ENCODE peak calls at places on chromosomes 7 and 10, in nine cellular contexts. One of them, this sample, is unnamed.

GRCh38 chr7:155395176-155395797 is 62.6 kb upstream of the EN2 start:
- DNase-seq in Peyer's patch: no peak
- DNase-seq in ovary: no peak
- DNase-seq in NB4: no peak
- DNase-seq in A549: no peak
- DNase-seq in K562: no peak
- DNase-seq in heart left ventricle: no peak
- DNase-seq in suprapubic skin: no peak
- DNase-seq in uterus: no peak
- DNase-seq in this sample: no peak

GRCh38 chr7:20152057-20152456 is 65.1 kb downstream of the MACC1 start:
- DNase-seq in uterus: no peak
- DNase-seq in Peyer's patch: no peak
- DNase-seq in heart left ventricle: no peak
- DNase-seq in suprapubic skin: no peak
- DNase-seq in A549: no peak
- DNase-seq in NB4: no peak
- DNase-seq in K562: no peak
- DNase-seq in ovary: no peak
- DNase-seq in this sample: no peak

GRCh38 chr10:120455004-120455403 is 2.0 kb upstream of the PLPP4 start:
- DNase-seq in NB4: no peak
- DNase-seq in suprapubic skin: no peak
- DNase-seq in Peyer's patch: no peak
- DNase-seq in ovary: no peak
- DNase-seq in heart left ventricle: no peak
- DNase-seq in K562: no peak
- DNase-seq in uterus: no peak
- DNase-seq in A549: no peak
- DNase-seq in this sample: no peak

GRCh38 chr7:96931891-96932290 is 73.5 kb upstream of the DLX6 start:
- DNase-seq in A549: no peak
- DNase-seq in K562: no peak
- DNase-seq in uterus: no peak
- DNase-seq in suprapubic skin: no peak
- DNase-seq in ovary: no peak
- DNase-seq in NB4: no peak
- DNase-seq in Peyer's patch: no peak
- DNase-seq in heart left ventricle: no peak
- DNase-seq in this sample: no peak

GRCh38 chr10:2772135-2772534 is 295.2 kb upstream of the PFKP start:
- DNase-seq in uterus: no peak
- DNase-seq in ovary: no peak
- DNase-seq in NB4: no peak
- DNase-seq in A549: no peak
- DNase-seq in suprapubic skin: no peak
- DNase-seq in heart left ventricle: no peak
- DNase-seq in K562: no peak
- DNase-seq in Peyer's patch: no peak
- DNase-seq in this sample: no peak

GRCh38 chr7:157077986-157078644 is 60.6 kb upstream of the UBE3C start:
- DNase-seq in uterus: no peak
- DNase-seq in ovary: no peak
- DNase-seq in heart left ventricle: no peak
- DNase-seq in Peyer's patch: no peak
- DNase-seq in NB4: no peak
- DNase-seq in K562: no peak
- DNase-seq in suprapubic skin: peak
- DNase-seq in A549: no peak
- DNase-seq in this sample: no peak

GRCh38 chr7:118232837-118233236 is 8.3 kb downstream of the ANKRD7 start:
- DNase-seq in heart left ventricle: no peak
- DNase-seq in suprapubic skin: no peak
- DNase-seq in NB4: no peak
- DNase-seq in ovary: no peak
- DNase-seq in uterus: no peak
- DNase-seq in A549: no peak
- DNase-seq in Peyer's patch: no peak
- DNase-seq in K562: no peak
- DNase-seq in this sample: no peak

GRCh38 chr10:64867501-64867962 is 1346.3 kb downstream of the REEP3 start:
- DNase-seq in uterus: no peak
- DNase-seq in heart left ventricle: no peak
- DNase-seq in ovary: no peak
- DNase-seq in suprapubic skin: no peak
- DNase-seq in K562: peak
- DNase-seq in Peyer's patch: no peak
- DNase-seq in A549: no peak
- DNase-seq in NB4: no peak
- DNase-seq in this sample: no peak

GRCh38 chr10:44965651-44966097 is 6.1 kb downstream of the RASSF4 start:
- DNase-seq in suprapubic skin: no peak
- DNase-seq in Peyer's patch: no peak
- DNase-seq in heart left ventricle: peak
- DNase-seq in ovary: no peak
- DNase-seq in K562: no peak
- DNase-seq in uterus: no peak
- DNase-seq in NB4: no peak
- DNase-seq in A549: no peak
- DNase-seq in this sample: no peak

GRCh38 chr10:26437637-26438461 is at the start of gene APBB1IP:
- DNase-seq in Peyer's patch: peak
- DNase-seq in K562: no peak
- DNase-seq in heart left ventricle: peak
- DNase-seq in NB4: peak
- DNase-seq in A549: no peak
- DNase-seq in ovary: peak
- DNase-seq in uterus: no peak
- DNase-seq in suprapubic skin: peak
- DNase-seq in this sample: peak

GRCh38 chr10:28575852-28576251 is 42.9 kb downstream of the WAC start:
- DNase-seq in A549: no peak
- DNase-seq in K562: no peak
- DNase-seq in Peyer's patch: no peak
- DNase-seq in NB4: no peak
- DNase-seq in suprapubic skin: no peak
- DNase-seq in ovary: no peak
- DNase-seq in uterus: no peak
- DNase-seq in heart left ventricle: no peak
- DNase-seq in this sample: no peak

GRCh38 chr7:157703534-157704195 is 366.9 kb downstream of the DNAJB6 start:
- DNase-seq in NB4: no peak
- DNase-seq in heart left ventricle: peak
- DNase-seq in uterus: no peak
- DNase-seq in K562: no peak
- DNase-seq in Peyer's patch: no peak
- DNase-seq in ovary: no peak
- DNase-seq in A549: no peak
- DNase-seq in suprapubic skin: peak
- DNase-seq in this sample: peak

GRCh38 chr10:12617205-12618175 is 268.1 kb downstream of the CAMK1D start:
- DNase-seq in NB4: no peak
- DNase-seq in A549: no peak
- DNase-seq in uterus: no peak
- DNase-seq in heart left ventricle: no peak
- DNase-seq in K562: no peak
- DNase-seq in Peyer's patch: no peak
- DNase-seq in ovary: no peak
- DNase-seq in suprapubic skin: no peak
- DNase-seq in this sample: no peak

GRCh38 chr10:6114299-6114698 is 25.5 kb downstream of the RBM17 start:
- DNase-seq in suprapubic skin: no peak
- DNase-seq in heart left ventricle: no peak
- DNase-seq in Peyer's patch: no peak
- DNase-seq in A549: no peak
- DNase-seq in K562: no peak
- DNase-seq in NB4: no peak
- DNase-seq in ovary: no peak
- DNase-seq in uterus: no peak
- DNase-seq in this sample: no peak

GRCh38 chr7:112874909-112875308 is 84.7 kb upstream of the TMEM168 start:
- DNase-seq in NB4: no peak
- DNase-seq in Peyer's patch: no peak
- DNase-seq in K562: no peak
- DNase-seq in heart left ventricle: no peak
- DNase-seq in ovary: no peak
- DNase-seq in A549: no peak
- DNase-seq in suprapubic skin: no peak
- DNase-seq in uterus: no peak
- DNase-seq in this sample: no peak

GRCh38 chr7:132783824-132784223 is 207.6 kb upstream of the PLXNA4 start:
- DNase-seq in K562: no peak
- DNase-seq in uterus: no peak
- DNase-seq in A549: peak
- DNase-seq in heart left ventricle: no peak
- DNase-seq in ovary: no peak
- DNase-seq in NB4: no peak
- DNase-seq in suprapubic skin: no peak
- DNase-seq in Peyer's patch: no peak
- DNase-seq in this sample: no peak

GRCh38 chr7:120733143-120733542 is 124.8 kb downstream of the TSPAN12 start:
- DNase-seq in A549: peak
- DNase-seq in suprapubic skin: no peak
- DNase-seq in NB4: no peak
- DNase-seq in heart left ventricle: no peak
- DNase-seq in K562: no peak
- DNase-seq in uterus: no peak
- DNase-seq in Peyer's patch: no peak
- DNase-seq in ovary: no peak
- DNase-seq in this sample: no peak

GRCh38 chr10:113322843-113323242 is 230.0 kb upstream of the HABP2 start:
- DNase-seq in ovary: no peak
- DNase-seq in A549: no peak
- DNase-seq in K562: no peak
- DNase-seq in suprapubic skin: no peak
- DNase-seq in uterus: no peak
- DNase-seq in heart left ventricle: peak
- DNase-seq in Peyer's patch: no peak
- DNase-seq in NB4: peak
- DNase-seq in this sample: no peak

GRCh38 chr7:7742223-7742622 is 23.8 kb upstream of the RPA3 start:
- DNase-seq in K562: no peak
- DNase-seq in heart left ventricle: no peak
- DNase-seq in NB4: no peak
- DNase-seq in ovary: no peak
- DNase-seq in uterus: no peak
- DNase-seq in suprapubic skin: no peak
- DNase-seq in A549: no peak
- DNase-seq in Peyer's patch: no peak
- DNase-seq in this sample: no peak

GRCh38 chr10:8269976-8270375 is 215.5 kb downstream of the GATA3 start:
- DNase-seq in K562: no peak
- DNase-seq in NB4: no peak
- DNase-seq in Peyer's patch: no peak
- DNase-seq in ovary: no peak
- DNase-seq in A549: no peak
- DNase-seq in heart left ventricle: no peak
- DNase-seq in suprapubic skin: no peak
- DNase-seq in uterus: no peak
- DNase-seq in this sample: no peak

GRCh38 chr10:4865945-4866661 is 40.1 kb downstream of the AKR1E2 start:
- DNase-seq in uterus: no peak
- DNase-seq in Peyer's patch: no peak
- DNase-seq in A549: no peak
- DNase-seq in heart left ventricle: no peak
- DNase-seq in ovary: no peak
- DNase-seq in NB4: no peak
- DNase-seq in K562: no peak
- DNase-seq in suprapubic skin: no peak
- DNase-seq in this sample: no peak

GRCh38 chr7:45579386-45579785 is 5.2 kb downstream of the ADCY1 start:
- DNase-seq in K562: peak
- DNase-seq in Peyer's patch: no peak
- DNase-seq in ovary: peak
- DNase-seq in A549: no peak
- DNase-seq in uterus: no peak
- DNase-seq in NB4: peak
- DNase-seq in suprapubic skin: peak
- DNase-seq in heart left ventricle: no peak
- DNase-seq in this sample: no peak

GRCh38 chr7:148986737-148987009 is 41.6 kb downstream of the PDIA4 start:
- DNase-seq in suprapubic skin: no peak
- DNase-seq in heart left ventricle: no peak
- DNase-seq in NB4: no peak
- DNase-seq in uterus: no peak
- DNase-seq in ovary: no peak
- DNase-seq in K562: no peak
- DNase-seq in A549: no peak
- DNase-seq in Peyer's patch: no peak
- DNase-seq in this sample: no peak
- H3K4me3 ChIP-seq in suprapubic skin: peak
- H3K4me3 ChIP-seq in heart left ventricle: no peak
- H3K4me3 ChIP-seq in NB4: peak
- H3K4me3 ChIP-seq in uterus: peak
- H3K4me3 ChIP-seq in ovary: no peak
- H3K4me3 ChIP-seq in K562: peak
- H3K4me3 ChIP-seq in A549: peak
- H3K4me3 ChIP-seq in Peyer's patch: no peak
- H3K4me3 ChIP-seq in this sample: no peak

GRCh38 chr10:92826504-92826903 is 21.8 kb upstream of the EXOC6 start:
- DNase-seq in ovary: no peak
- DNase-seq in suprapubic skin: no peak
- DNase-seq in uterus: no peak
- DNase-seq in Peyer's patch: no peak
- DNase-seq in A549: no peak
- DNase-seq in heart left ventricle: no peak
- DNase-seq in K562: no peak
- DNase-seq in NB4: no peak
- DNase-seq in this sample: no peak
- TF ChIP-seq CTCF in ovary: no peak
- TF ChIP-seq CTCF in suprapubic skin: no peak
- TF ChIP-seq CTCF in uterus: no peak
- TF ChIP-seq CTCF in Peyer's patch: no peak
- TF ChIP-seq CTCF in A549: no peak
- TF ChIP-seq CTCF in heart left ventricle: no peak
- TF ChIP-seq CTCF in K562: no peak
- TF ChIP-seq CTCF in NB4: no peak
- TF ChIP-seq CTCF in this sample: no peak

DNA sequence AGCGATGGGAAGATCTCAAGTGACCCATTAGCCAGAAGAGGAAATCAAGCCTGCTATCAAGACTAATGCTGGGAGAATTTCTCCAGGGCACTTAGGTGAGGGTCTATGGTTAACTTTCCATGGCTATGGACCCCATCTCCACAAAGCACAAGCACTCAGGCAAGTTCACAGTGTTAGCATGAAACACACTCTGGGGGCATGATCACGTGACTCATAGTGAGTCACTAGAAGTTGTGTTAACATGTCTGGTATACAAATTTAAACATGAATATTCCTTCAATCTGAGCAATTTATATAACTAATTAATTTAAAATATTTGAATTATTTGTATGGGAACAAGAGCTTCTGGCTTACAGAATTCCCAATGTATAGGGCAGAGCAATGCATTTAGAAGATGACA is 131.8 kb downstream of the FAM204A start:
- DNase-seq in NB4: no peak
- DNase-seq in uterus: no peak
- DNase-seq in ovary: no peak
- DNase-seq in suprapubic skin: no peak
- DNase-seq in heart left ventricle: no peak
- DNase-seq in A549: no peak
- DNase-seq in K562: no peak
- DNase-seq in Peyer's patch: no peak
- DNase-seq in this sample: no peak
- TF ChIP-seq POLR2A in NB4: no peak
- TF ChIP-seq POLR2A in uterus: no peak
- TF ChIP-seq POLR2A in ovary: no peak
- TF ChIP-seq POLR2A in suprapubic skin: no peak
- TF ChIP-seq POLR2A in heart left ventricle: no peak
- TF ChIP-seq POLR2A in A549: no peak
- TF ChIP-seq POLR2A in K562: no peak
- TF ChIP-seq POLR2A in Peyer's patch: no peak
- TF ChIP-seq POLR2A in this sample: no peak

GRCh38 chr7:53794816-53795215 is 747.4 kb upstream of the VSTM2A start:
- DNase-seq in heart left ventricle: no peak
- DNase-seq in uterus: no peak
- DNase-seq in K562: no peak
- DNase-seq in Peyer's patch: no peak
- DNase-seq in NB4: no peak
- DNase-seq in A549: no peak
- DNase-seq in ovary: no peak
- DNase-seq in suprapubic skin: no peak
- DNase-seq in this sample: no peak
- H3K4me3 ChIP-seq in heart left ventricle: no peak
- H3K4me3 ChIP-seq in uterus: no peak
- H3K4me3 ChIP-seq in K562: no peak
- H3K4me3 ChIP-seq in Peyer's patch: no peak
- H3K4me3 ChIP-seq in NB4: no peak
- H3K4me3 ChIP-seq in A549: no peak
- H3K4me3 ChIP-seq in ovary: no peak
- H3K4me3 ChIP-seq in suprapubic skin: no peak
- H3K4me3 ChIP-seq in this sample: no peak